ENCODE peak calls at places on chromosomes 16 and 17, in five cellular contexts. One of them, this sample, is unnamed.

GRCh38 chr16:84741351-84741791 is 41.6 kb downstream of the USP10 start:
- DNase-seq in choroid plexus epithelial cell: no peak
- DNase-seq in transverse colon: no peak
- DNase-seq in tibial nerve: no peak
- DNase-seq in HFF-Myc: peak; percentile 56
- DNase-seq in this sample: no peak

GRCh38 chr16:6777624-6778023 is 555.0 kb upstream of the RBFOX1 start:
- DNase-seq in choroid plexus epithelial cell: no peak
- DNase-seq in transverse colon: no peak
- DNase-seq in tibial nerve: no peak
- DNase-seq in HFF-Myc: no peak
- DNase-seq in this sample: no peak

GRCh38 chr17:41520821-41521521 is 2.3 kb upstream of the KRT15 start:
- DNase-seq in choroid plexus epithelial cell: no peak
- DNase-seq in transverse colon: peak; percentile 79
- DNase-seq in tibial nerve: no peak
- DNase-seq in HFF-Myc: no peak
- DNase-seq in this sample: no peak

GRCh38 chr16:85216522-85217375 is 104.5 kb upstream of the CIBAR2 start:
- DNase-seq in choroid plexus epithelial cell: no peak
- DNase-seq in transverse colon: no peak
- DNase-seq in tibial nerve: no peak
- DNase-seq in HFF-Myc: no peak
- DNase-seq in this sample: no peak

GRCh38 chr16:54077412-54077821 is 209.2 kb downstream of the IRX3 start:
- DNase-seq in choroid plexus epithelial cell: peak; percentile 75
- DNase-seq in transverse colon: no peak
- DNase-seq in tibial nerve: no peak
- DNase-seq in HFF-Myc: no peak
- DNase-seq in this sample: peak; percentile 84

GRCh38 chr17:31875081-31875480 is 16.0 kb upstream of the COPRS start:
- DNase-seq in choroid plexus epithelial cell: no peak
- DNase-seq in transverse colon: no peak
- DNase-seq in tibial nerve: no peak
- DNase-seq in HFF-Myc: no peak
- DNase-seq in this sample: no peak

GRCh38 chr17:76659928-76660614 is 16.5 kb upstream of the ST6GALNAC1 start:
- DNase-seq in choroid plexus epithelial cell: no peak
- DNase-seq in transverse colon: peak; percentile 76
- DNase-seq in tibial nerve: no peak
- DNase-seq in HFF-Myc: no peak
- DNase-seq in this sample: no peak

GRCh38 chr16:57998484-57998883 is 2.0 kb downstream of the ZNF319 start:
- DNase-seq in choroid plexus epithelial cell: peak; percentile 56
- DNase-seq in transverse colon: peak; percentile 57
- DNase-seq in tibial nerve: no peak
- DNase-seq in HFF-Myc: no peak
- DNase-seq in this sample: no peak

GRCh38 chr16:64250866-64251265 is 871.0 kb downstream of the CDH11 start:
- DNase-seq in choroid plexus epithelial cell: peak; percentile 39
- DNase-seq in transverse colon: no peak
- DNase-seq in tibial nerve: no peak
- DNase-seq in HFF-Myc: no peak
- DNase-seq in this sample: peak; percentile 12

GRCh38 chr16:67279296-67280089 is at the start of gene PLEKHG4:
- DNase-seq in choroid plexus epithelial cell: peak; percentile 72
- DNase-seq in transverse colon: peak; percentile 85
- DNase-seq in tibial nerve: peak; percentile 37
- DNase-seq in HFF-Myc: peak; percentile 15
- DNase-seq in this sample: peak; percentile 32

GRCh38 chr17:55237826-55238196 is 26.9 kb upstream of the HLF start:
- DNase-seq in choroid plexus epithelial cell: no peak
- DNase-seq in transverse colon: no peak
- DNase-seq in tibial nerve: no peak
- DNase-seq in HFF-Myc: no peak
- DNase-seq in this sample: no peak

GRCh38 chr17:77434136-77435114 is 293.7 kb downstream of the SEC14L1 start:
- DNase-seq in choroid plexus epithelial cell: no peak
- DNase-seq in transverse colon: no peak
- DNase-seq in tibial nerve: no peak
- DNase-seq in HFF-Myc: no peak
- DNase-seq in this sample: no peak

GRCh38 chr17:61562287-61562686 is 28.7 kb downstream of the NACA2 start:
- DNase-seq in choroid plexus epithelial cell: no peak
- DNase-seq in transverse colon: no peak
- DNase-seq in tibial nerve: no peak
- DNase-seq in HFF-Myc: no peak
- DNase-seq in this sample: no peak

GRCh38 chr16:81266680-81267095 is 28.2 kb downstream of the BCO1 start:
- DNase-seq in choroid plexus epithelial cell: no peak
- DNase-seq in transverse colon: peak; percentile 73
- DNase-seq in tibial nerve: no peak
- DNase-seq in HFF-Myc: no peak
- DNase-seq in this sample: no peak

GRCh38 chr16:23510154-23510914 is at the start of gene GGA2:
- DNase-seq in choroid plexus epithelial cell: peak; percentile 77
- DNase-seq in transverse colon: peak; percentile 88
- DNase-seq in tibial nerve: peak; percentile 73
- DNase-seq in HFF-Myc: peak; percentile 24
- DNase-seq in this sample: peak; percentile 69

GRCh38 chr16:56932588-56933265 is 785 bp downstream of the HERPUD1 start:
- DNase-seq in choroid plexus epithelial cell: peak; percentile 79
- DNase-seq in transverse colon: peak; percentile 81
- DNase-seq in tibial nerve: peak; percentile 84
- DNase-seq in HFF-Myc: no peak
- DNase-seq in this sample: peak; percentile 55

GRCh38 chr16:30844671-30845449 is 49.0 kb downstream of the BCL7C start:
- DNase-seq in choroid plexus epithelial cell: peak; percentile 97
- DNase-seq in transverse colon: peak; percentile 76
- DNase-seq in tibial nerve: peak; percentile 93
- DNase-seq in HFF-Myc: peak; percentile 79
- DNase-seq in this sample: peak; percentile 74

GRCh38 chr16:9077001-9077809 is 14.2 kb upstream of the HAPSTR1 start:
- DNase-seq in choroid plexus epithelial cell: peak; percentile 64
- DNase-seq in transverse colon: no peak
- DNase-seq in tibial nerve: no peak
- DNase-seq in HFF-Myc: no peak
- DNase-seq in this sample: peak; percentile 80

DNA sequence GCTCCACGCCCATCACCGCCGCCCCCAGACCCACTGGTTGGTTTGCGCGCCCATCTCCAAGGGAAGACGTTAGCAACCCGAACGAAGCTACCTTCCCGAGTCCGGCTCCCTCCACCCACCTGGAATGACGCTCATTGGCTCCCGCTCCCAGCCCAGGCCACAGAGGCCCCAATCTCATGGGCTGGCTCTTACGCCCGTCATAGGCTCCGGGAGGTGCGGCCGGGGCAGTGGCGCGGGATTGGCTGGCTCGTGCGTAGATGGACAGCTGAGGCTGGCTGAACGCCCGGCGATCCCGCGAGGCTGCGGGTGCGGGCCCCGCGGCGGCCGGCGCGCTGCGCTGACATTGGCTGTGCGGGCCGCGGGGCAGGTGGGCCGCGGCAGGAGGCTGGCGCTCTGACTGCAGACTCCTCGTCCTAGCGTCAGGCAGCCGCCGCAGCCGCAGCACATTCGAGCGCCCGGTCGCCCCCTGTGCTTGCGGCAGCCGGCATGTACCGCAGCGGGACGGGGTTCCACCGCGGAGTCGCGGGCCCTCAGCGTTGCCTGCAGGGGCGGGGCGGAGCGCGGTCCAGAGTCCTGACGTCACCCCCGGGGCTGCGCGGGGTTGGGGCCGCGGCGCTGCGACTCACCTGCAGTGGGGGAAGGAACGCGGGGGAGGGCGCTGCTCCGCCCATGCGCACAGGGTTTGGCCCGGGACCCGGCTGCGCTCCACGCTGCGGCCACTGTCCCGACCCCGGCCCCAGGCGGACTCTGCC is 453 bp upstream of the MYH10 start:
- DNase-seq in choroid plexus epithelial cell: peak; percentile 100
- DNase-seq in transverse colon: peak; percentile 95
- DNase-seq in tibial nerve: peak; percentile 92
- DNase-seq in HFF-Myc: peak; percentile 99
- DNase-seq in this sample: peak; percentile 100
- TF ChIP-seq CTCF in choroid plexus epithelial cell: no peak
- TF ChIP-seq CTCF in transverse colon: peak; percentile 17
- TF ChIP-seq CTCF in tibial nerve: peak; percentile 27
- TF ChIP-seq CTCF in HFF-Myc: no peak
- TF ChIP-seq CTCF in this sample: no peak

GRCh38 chr16:22195445-22195694 is 10.7 kb upstream of the EEF2K start:
- DNase-seq in choroid plexus epithelial cell: no peak
- DNase-seq in transverse colon: no peak
- DNase-seq in tibial nerve: no peak
- DNase-seq in HFF-Myc: no peak
- DNase-seq in this sample: no peak

GRCh38 chr16:22198547-22199293 is 7.4 kb upstream of the EEF2K start:
- DNase-seq in choroid plexus epithelial cell: no peak
- DNase-seq in transverse colon: no peak
- DNase-seq in tibial nerve: no peak
- DNase-seq in HFF-Myc: no peak
- DNase-seq in this sample: no peak

GRCh38 chr16:22193134-22193411 is 13.0 kb upstream of the EEF2K start:
- DNase-seq in choroid plexus epithelial cell: no peak
- DNase-seq in transverse colon: no peak
- DNase-seq in tibial nerve: no peak
- DNase-seq in HFF-Myc: no peak
- DNase-seq in this sample: no peak

GRCh38 chr16:22194707-22195444 is 11.2 kb upstream of the EEF2K start:
- DNase-seq in choroid plexus epithelial cell: no peak
- DNase-seq in transverse colon: no peak
- DNase-seq in tibial nerve: no peak
- DNase-seq in HFF-Myc: no peak
- DNase-seq in this sample: no peak

DNA sequence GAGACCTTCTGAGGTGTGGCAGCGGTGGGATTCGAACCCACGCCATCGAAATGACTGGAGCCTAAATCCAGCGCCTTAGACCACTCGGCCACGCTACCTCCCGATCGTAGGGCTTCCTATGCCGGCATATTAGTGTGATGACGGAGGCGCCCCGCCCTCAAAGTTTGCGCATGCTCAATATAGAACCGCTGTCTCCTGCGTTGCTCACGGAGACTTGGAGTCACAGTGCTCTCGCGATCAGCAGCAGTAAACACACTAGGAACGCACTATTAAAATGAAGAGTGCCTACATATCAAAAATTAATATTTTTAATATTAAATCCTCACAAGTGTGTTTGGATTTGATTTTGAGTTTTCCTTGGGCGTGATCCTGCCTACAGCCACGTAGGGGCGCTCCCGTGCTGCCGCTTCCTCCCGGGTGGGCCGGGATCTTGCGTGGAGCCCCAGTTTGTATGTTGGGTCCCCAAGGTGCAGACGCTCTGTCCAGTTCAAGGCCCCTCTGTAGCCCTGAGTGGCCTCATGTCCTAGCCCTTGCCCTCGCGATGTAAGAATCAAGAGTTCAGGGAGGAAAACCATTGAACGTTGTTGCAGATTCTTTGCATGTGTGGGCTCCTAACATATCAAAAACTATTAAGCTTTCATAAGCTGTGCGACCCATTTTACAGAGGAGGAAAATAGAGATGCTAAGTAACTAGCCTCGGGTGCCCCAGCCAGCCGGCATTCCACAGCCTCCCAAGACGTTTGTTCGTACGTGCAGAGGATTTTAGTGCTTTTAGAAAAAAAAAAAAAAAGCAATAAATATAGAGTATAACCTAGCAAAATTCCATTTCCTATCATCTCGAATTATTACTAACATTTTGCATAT is 10.2 kb upstream of the EEF2K start:
- DNase-seq in choroid plexus epithelial cell: peak; percentile 93
- DNase-seq in transverse colon: peak; percentile 94
- DNase-seq in tibial nerve: peak; percentile 95
- DNase-seq in HFF-Myc: peak; percentile 79
- DNase-seq in this sample: peak; percentile 85
- TF ChIP-seq CTCF in choroid plexus epithelial cell: peak; percentile 92
- TF ChIP-seq CTCF in transverse colon: peak; percentile 92
- TF ChIP-seq CTCF in tibial nerve: peak; percentile 96
- TF ChIP-seq CTCF in HFF-Myc: peak; percentile 77
- TF ChIP-seq CTCF in this sample: peak; percentile 88

GRCh38 chr17:65933290-65933689 is 258.6 kb downstream of the CEP112 start:
- DNase-seq in choroid plexus epithelial cell: no peak
- DNase-seq in transverse colon: no peak
- DNase-seq in tibial nerve: no peak
- DNase-seq in HFF-Myc: no peak
- DNase-seq in this sample: no peak

GRCh38 chr17:65930140-65930715 is 261.7 kb downstream of the CEP112 start:
- DNase-seq in choroid plexus epithelial cell: no peak
- DNase-seq in transverse colon: no peak
- DNase-seq in tibial nerve: no peak
- DNase-seq in HFF-Myc: no peak
- DNase-seq in this sample: no peak

GRCh38 chr17:65926599-65926998 is 265.3 kb downstream of the CEP112 start:
- DNase-seq in choroid plexus epithelial cell: no peak
- DNase-seq in transverse colon: no peak
- DNase-seq in tibial nerve: no peak
- DNase-seq in HFF-Myc: no peak
- DNase-seq in this sample: no peak

GRCh38 chr17:65936013-65936412 is 255.9 kb downstream of the CEP112 start:
- DNase-seq in choroid plexus epithelial cell: peak; percentile 32
- DNase-seq in transverse colon: no peak
- DNase-seq in tibial nerve: no peak
- DNase-seq in HFF-Myc: no peak
- DNase-seq in this sample: no peak

DNA sequence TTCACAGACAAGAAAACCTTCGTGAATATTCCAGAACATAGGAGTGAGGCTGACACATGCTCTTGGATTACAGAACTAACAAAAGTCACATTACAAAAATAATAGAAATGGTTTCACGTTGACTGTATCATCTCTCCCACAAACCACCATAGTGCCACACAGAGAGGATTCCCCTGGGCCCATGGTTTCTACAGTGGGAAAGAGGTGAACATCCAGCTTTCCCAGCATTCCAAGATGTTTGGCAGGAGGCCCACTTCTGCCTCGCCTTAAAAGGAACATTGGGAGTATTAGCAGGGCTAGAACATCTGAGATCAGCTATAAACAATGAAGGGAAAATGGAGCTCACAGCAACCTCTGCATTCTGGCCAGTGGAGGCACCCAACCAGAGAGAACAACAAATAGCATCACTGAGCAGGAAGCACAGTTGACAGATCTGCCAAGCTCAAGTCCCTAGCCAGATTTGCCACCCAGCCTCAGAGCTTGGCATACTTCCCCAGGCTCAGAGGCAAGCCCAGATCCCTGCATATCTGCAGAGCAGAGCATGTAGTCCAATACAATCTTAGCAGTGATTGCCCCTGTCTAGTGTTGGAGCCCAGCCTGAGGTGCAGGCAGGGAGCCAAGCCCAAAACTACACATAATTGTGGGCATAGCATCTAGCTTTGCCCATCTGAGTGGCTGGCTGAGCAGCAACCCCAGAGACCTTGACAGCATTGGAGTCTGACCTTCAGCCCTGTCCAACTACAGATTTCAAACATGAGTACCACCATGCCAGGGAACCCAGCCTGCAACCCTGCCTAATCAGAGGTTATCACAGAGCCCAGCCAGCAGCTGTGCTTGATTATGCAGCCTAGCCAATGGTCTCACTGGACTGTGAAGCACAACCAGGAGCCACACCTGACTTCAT is 260.4 kb downstream of the CEP112 start:
- DNase-seq in choroid plexus epithelial cell: no peak
- DNase-seq in transverse colon: no peak
- DNase-seq in tibial nerve: no peak
- DNase-seq in HFF-Myc: no peak
- DNase-seq in this sample: no peak
- TF ChIP-seq CTCF in choroid plexus epithelial cell: no peak
- TF ChIP-seq CTCF in transverse colon: no peak
- TF ChIP-seq CTCF in tibial nerve: no peak
- TF ChIP-seq CTCF in HFF-Myc: no peak
- TF ChIP-seq CTCF in this sample: no peak

GRCh38 chr17:29143894-29144293 is 36.3 kb downstream of the MYO18A start:
- DNase-seq in choroid plexus epithelial cell: no peak
- DNase-seq in transverse colon: no peak
- DNase-seq in tibial nerve: no peak
- DNase-seq in HFF-Myc: no peak
- DNase-seq in this sample: peak; percentile 51
- TF ChIP-seq CTCF in choroid plexus epithelial cell: peak; percentile 67
- TF ChIP-seq CTCF in transverse colon: peak; percentile 5
- TF ChIP-seq CTCF in tibial nerve: peak; percentile 35
- TF ChIP-seq CTCF in HFF-Myc: peak; percentile 47
- TF ChIP-seq CTCF in this sample: peak; percentile 73